ENCODE peak calls at places on chromosome 16, in six cellular contexts. One of them, this sample, is unnamed.

GRCh38 chr16:50548659-50549560 is 714 bp downstream of the NKD1 start:
- DNase-seq in K562: no peak
- DNase-seq in SK-N-SH: peak; percentile 74
- DNase-seq in HCT116: no peak
- DNase-seq in HepG2: no peak
- DNase-seq in H1: no peak
- DNase-seq in this sample: no peak

GRCh38 chr16:65142276-65142675 is 20.4 kb upstream of the CDH11 start:
- DNase-seq in K562: no peak
- DNase-seq in SK-N-SH: no peak
- DNase-seq in HCT116: no peak
- DNase-seq in HepG2: no peak
- DNase-seq in H1: no peak
- DNase-seq in this sample: no peak

GRCh38 chr16:11972128-11972527 is 4.4 kb upstream of the SNX29 start:
- DNase-seq in K562: no peak
- DNase-seq in SK-N-SH: no peak
- DNase-seq in HCT116: no peak
- DNase-seq in HepG2: peak; percentile 72
- DNase-seq in H1: no peak
- DNase-seq in this sample: no peak

GRCh38 chr16:89174055-89174827 is 2.7 kb downstream of the CDH15 start:
- DNase-seq in K562: no peak
- DNase-seq in SK-N-SH: no peak
- DNase-seq in HCT116: no peak
- DNase-seq in HepG2: no peak
- DNase-seq in H1: no peak
- DNase-seq in this sample: no peak

GRCh38 chr16:67430504-67431076 is 331 bp upstream of the HSD11B2 start:
- DNase-seq in K562: peak; percentile 58
- DNase-seq in SK-N-SH: peak; percentile 68
- DNase-seq in HCT116: no peak
- DNase-seq in HepG2: peak; percentile 77
- DNase-seq in H1: no peak
- DNase-seq in this sample: no peak

GRCh38 chr16:21265104-21265825 is 12.8 kb downstream of the CRYM start:
- DNase-seq in K562: no peak
- DNase-seq in SK-N-SH: no peak
- DNase-seq in HCT116: no peak
- DNase-seq in HepG2: no peak
- DNase-seq in H1: no peak
- DNase-seq in this sample: no peak

GRCh38 chr16:77596243-77596642 is 126.1 kb upstream of the NUDT7 start:
- DNase-seq in K562: no peak
- DNase-seq in SK-N-SH: no peak
- DNase-seq in HCT116: no peak
- DNase-seq in HepG2: no peak
- DNase-seq in H1: no peak
- DNase-seq in this sample: no peak

GRCh38 chr16:22425036-22425801 is 50.8 kb upstream of the CDR2 start:
- DNase-seq in K562: no peak
- DNase-seq in SK-N-SH: no peak
- DNase-seq in HCT116: no peak
- DNase-seq in HepG2: no peak
- DNase-seq in H1: no peak
- DNase-seq in this sample: no peak

GRCh38 chr16:17161034-17161433 is 309.7 kb downstream of the XYLT1 start:
- DNase-seq in K562: no peak
- DNase-seq in SK-N-SH: no peak
- DNase-seq in HCT116: no peak
- DNase-seq in HepG2: no peak
- DNase-seq in H1: no peak
- DNase-seq in this sample: no peak

GRCh38 chr16:72291121-72291520 is 119.2 kb upstream of the PMFBP1 start:
- DNase-seq in K562: no peak
- DNase-seq in SK-N-SH: no peak
- DNase-seq in HCT116: peak; percentile 44
- DNase-seq in HepG2: no peak
- DNase-seq in H1: no peak
- DNase-seq in this sample: no peak

GRCh38 chr16:51877686-51878085 is 669.3 kb downstream of the TOX3 start:
- DNase-seq in K562: no peak
- DNase-seq in SK-N-SH: no peak
- DNase-seq in HCT116: no peak
- DNase-seq in HepG2: no peak
- DNase-seq in H1: no peak
- DNase-seq in this sample: no peak

GRCh38 chr16:27437946-27438345 is 36.0 kb downstream of the IL21R start:
- DNase-seq in K562: no peak
- DNase-seq in SK-N-SH: peak; percentile 3
- DNase-seq in HCT116: no peak
- DNase-seq in HepG2: no peak
- DNase-seq in H1: no peak
- DNase-seq in this sample: no peak

GRCh38 chr16:89292443-89293078 is 75.1 kb downstream of the ZNF778 start:
- DNase-seq in K562: no peak
- DNase-seq in SK-N-SH: no peak
- DNase-seq in HCT116: no peak
- DNase-seq in HepG2: peak; percentile 23
- DNase-seq in H1: no peak
- DNase-seq in this sample: no peak

GRCh38 chr16:88784074-88784855 is 755 bp downstream of the PIEZO1 start:
- DNase-seq in K562: peak; percentile 79
- DNase-seq in SK-N-SH: peak; percentile 81
- DNase-seq in HCT116: no peak
- DNase-seq in HepG2: peak; percentile 75
- DNase-seq in H1: no peak
- DNase-seq in this sample: no peak

GRCh38 chr16:76800196-76800595 is 390.8 kb upstream of the MON1B start:
- DNase-seq in K562: no peak
- DNase-seq in SK-N-SH: no peak
- DNase-seq in HCT116: no peak
- DNase-seq in HepG2: no peak
- DNase-seq in H1: no peak
- DNase-seq in this sample: no peak

GRCh38 chr16:84119368-84119767 is 2.6 kb upstream of the MBTPS1 start:
- DNase-seq in K562: no peak
- DNase-seq in SK-N-SH: no peak
- DNase-seq in HCT116: no peak
- DNase-seq in HepG2: no peak
- DNase-seq in H1: no peak
- DNase-seq in this sample: no peak

DNA sequence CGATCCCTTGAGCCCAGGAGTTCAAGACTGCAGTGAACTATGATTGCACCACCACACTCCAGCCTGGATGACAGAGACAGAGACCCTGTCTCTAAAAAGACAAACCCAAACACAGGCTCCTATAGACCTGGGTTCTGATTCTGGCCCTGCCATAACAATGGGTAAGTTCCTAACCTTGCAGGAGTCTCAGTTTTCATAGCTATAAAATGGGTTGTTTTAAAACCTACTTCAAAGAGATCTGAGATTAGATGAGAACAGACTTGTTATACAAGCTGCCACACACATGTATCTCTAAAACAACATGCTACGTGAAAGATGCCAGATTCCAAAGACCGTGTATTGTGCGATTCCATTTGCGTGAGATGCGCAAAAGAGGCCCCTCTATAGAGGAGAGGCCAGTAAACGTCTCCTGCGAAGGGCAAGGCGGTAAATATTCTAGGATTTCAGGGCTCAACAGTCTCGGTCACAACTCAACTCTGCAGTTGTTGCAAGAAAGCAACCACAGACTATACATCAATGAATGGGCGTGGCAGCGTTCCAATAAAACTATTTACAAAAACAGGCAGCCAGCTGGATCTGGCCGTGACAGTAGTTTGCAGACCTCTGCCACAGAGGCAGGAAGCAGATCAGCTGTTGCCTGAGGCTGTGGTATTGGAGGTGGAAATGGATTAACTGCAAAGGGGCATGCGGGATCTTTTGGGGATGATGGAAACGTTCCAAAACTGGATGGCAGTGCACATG is 5.9 kb downstream of the CORO7 start:
- DNase-seq in K562: no peak
- DNase-seq in SK-N-SH: peak; percentile 76
- DNase-seq in HCT116: no peak
- DNase-seq in HepG2: no peak
- DNase-seq in H1: no peak
- DNase-seq in this sample: no peak
- TF ChIP-seq SIN3A in K562: no peak
- TF ChIP-seq SIN3A in SK-N-SH: no peak
- TF ChIP-seq SIN3A in HCT116: no peak
- TF ChIP-seq SIN3A in HepG2: no peak
- TF ChIP-seq SIN3A in H1: no peak
- TF ChIP-seq SIN3A in this sample: no peak

DNA sequence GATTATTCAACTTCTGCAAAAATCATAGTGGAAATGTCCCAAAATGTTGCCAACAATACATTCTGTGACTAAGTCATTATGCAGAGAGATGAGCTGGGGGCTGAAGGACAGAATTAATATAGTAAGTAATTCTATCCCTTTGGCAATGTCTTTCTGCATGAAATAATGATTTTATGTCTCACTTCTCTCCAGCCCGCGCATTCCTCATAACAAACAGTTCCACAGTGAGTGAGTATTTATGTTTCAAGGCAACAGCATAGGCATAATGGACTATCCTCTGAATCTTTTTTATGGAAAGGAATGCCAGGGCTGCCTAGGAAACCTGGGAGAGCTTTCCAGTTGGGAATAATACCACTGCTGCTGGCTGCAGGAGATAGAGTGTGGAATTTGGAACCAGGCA is 477.7 kb downstream of the HS3ST4 start:
- DNase-seq in K562: no peak
- DNase-seq in SK-N-SH: no peak
- DNase-seq in HCT116: no peak
- DNase-seq in HepG2: no peak
- DNase-seq in H1: no peak
- DNase-seq in this sample: no peak
- TF ChIP-seq RAD21 in K562: no peak
- TF ChIP-seq RAD21 in SK-N-SH: no peak
- TF ChIP-seq RAD21 in HCT116: no peak
- TF ChIP-seq RAD21 in HepG2: no peak
- TF ChIP-seq RAD21 in H1: no peak
- TF ChIP-seq RAD21 in this sample: no peak

DNA sequence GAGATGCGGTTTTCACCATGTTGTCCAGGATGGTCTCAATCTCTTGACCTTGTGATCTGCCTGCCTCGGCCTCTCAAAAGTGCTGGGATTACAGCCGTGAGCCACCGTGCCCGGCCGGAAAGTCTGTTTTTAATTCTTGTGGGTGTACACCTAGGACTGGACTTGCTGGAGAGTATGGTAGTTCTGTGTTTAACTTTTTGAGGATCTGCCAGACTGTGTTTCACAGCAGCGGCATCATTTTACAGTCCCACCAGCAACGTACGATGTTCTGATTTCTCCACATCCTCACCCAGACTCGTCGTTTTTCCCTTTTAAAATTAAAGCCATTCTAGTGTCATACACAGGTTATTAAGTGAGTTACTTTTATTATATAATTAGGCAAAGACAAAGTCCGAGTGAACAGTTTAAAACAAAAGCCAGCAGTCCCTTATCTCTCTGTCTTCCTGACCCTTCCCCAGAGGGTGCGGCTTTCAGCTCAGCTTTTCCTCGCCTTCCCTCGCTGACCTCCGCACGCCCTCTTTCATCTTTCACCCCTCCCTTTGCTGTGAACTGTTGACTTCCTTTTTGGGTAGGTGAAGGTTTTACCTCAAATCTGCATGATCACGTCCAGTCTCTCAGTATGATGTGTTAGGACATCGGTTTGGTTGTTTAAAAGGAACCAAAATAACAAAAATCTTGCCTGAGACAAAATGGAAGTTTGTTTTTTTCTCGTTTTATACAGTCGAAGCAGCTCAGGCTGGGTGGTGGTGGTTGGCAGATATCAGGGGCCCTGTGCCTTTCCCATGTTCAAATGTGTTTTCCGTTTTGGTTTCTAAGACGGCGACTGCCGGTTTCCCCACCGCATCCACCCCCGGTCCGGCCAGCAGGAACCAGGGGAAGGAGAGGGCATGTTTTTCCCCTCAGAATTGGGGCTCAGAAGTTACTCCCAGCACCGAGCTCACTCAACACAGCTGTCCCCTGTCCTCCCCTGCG is 18.0 kb downstream of the FAM234A start:
- DNase-seq in K562: peak; percentile 61
- DNase-seq in SK-N-SH: no peak
- DNase-seq in HCT116: no peak
- DNase-seq in HepG2: no peak
- DNase-seq in H1: no peak
- DNase-seq in this sample: peak; percentile 40
- TF ChIP-seq SIN3A in K562: no peak
- TF ChIP-seq SIN3A in SK-N-SH: no peak
- TF ChIP-seq SIN3A in HCT116: no peak
- TF ChIP-seq SIN3A in HepG2: no peak
- TF ChIP-seq SIN3A in H1: no peak
- TF ChIP-seq SIN3A in this sample: no peak

DNA sequence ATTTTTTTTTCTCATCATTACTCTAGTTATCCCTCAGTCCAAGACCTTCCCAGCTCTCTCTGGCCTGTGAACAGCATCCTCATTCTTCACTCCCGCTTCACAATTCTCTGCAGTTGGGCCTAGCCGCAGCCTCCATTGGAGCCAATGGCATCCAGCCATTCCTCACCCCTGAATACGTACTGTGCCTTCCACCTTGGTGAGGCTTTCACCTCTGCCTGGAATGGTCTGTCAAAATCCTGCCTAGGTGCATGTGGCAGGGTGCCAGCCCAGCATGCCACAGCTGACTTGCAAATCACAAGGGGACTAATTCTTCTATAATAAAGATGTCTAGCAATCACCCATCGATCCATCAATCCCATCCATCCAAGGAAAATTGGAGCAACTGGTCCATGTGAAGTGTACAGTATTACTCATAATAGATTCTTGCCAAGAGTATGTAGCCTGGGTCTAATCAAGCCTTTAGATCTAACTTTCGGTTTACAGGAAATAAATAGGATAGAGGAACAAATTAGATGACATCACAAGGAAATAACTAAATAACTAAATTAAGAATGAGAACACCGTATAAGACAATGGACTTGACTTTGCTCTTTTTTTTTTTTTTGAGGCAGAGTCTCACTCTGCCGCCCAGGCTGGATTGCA is 5.1 kb upstream of the CX3CL1 start:
- DNase-seq in K562: no peak
- DNase-seq in SK-N-SH: no peak
- DNase-seq in HCT116: no peak
- DNase-seq in HepG2: no peak
- DNase-seq in H1: no peak
- DNase-seq in this sample: no peak
- TF ChIP-seq RAD21 in K562: no peak
- TF ChIP-seq RAD21 in SK-N-SH: no peak
- TF ChIP-seq RAD21 in HCT116: no peak
- TF ChIP-seq RAD21 in HepG2: no peak
- TF ChIP-seq RAD21 in H1: no peak
- TF ChIP-seq RAD21 in this sample: no peak

This sample was measured in GM12878.